ENCODE peak calls at places on chromosome 3, in seven cellular contexts. X, C, V, Y, T, U and F are unnamed samples.

GRCh38 chr3:196341142-196341541 is 3.0 kb upstream of the TM4SF19 start:
- DNase-seq in V (no peak), X (peak; percentile 72), T (no peak), Y (no peak), C (no peak), U (no peak), F (no peak)

GRCh38 chr3:195208183-195208582 is 62.8 kb downstream of the XXYLT1 start:
- DNase-seq in C (no peak), T (no peak), X (no peak), V (peak; percentile 41), U (peak; percentile 11), Y (no peak), F (no peak)

GRCh38 chr3:89372456-89372855 is 265.0 kb downstream of the EPHA3 start:
- DNase-seq in Y (no peak), X (no peak), U (no peak), T (no peak), V (no peak), C (no peak), F (no peak)

GRCh38 chr3:144018776-144019175 is 47.2 kb downstream of the DIPK2A start:
- DNase-seq in U (no peak), C (no peak), T (peak; percentile 75), Y (no peak), V (no peak), X (peak; percentile 97), F (no peak)

GRCh38 chr3:182567666-182568065 is 225.6 kb upstream of the ATP11B start:
- DNase-seq in X (no peak), Y (no peak), U (no peak), T (no peak), C (no peak), V (no peak), F (no peak)

GRCh38 chr3:184368804-184369183 is 7.3 kb downstream of the POLR2H start:
- DNase-seq in U (no peak), C (no peak), X (peak; percentile 52), T (no peak), V (peak; percentile 68), Y (no peak), F (no peak)

GRCh38 chr3:128950223-128950938 is 43.5 kb downstream of the CFAP92 start:
- DNase-seq in T (no peak), C (no peak), X (peak; percentile 23), V (no peak), Y (no peak), U (no peak), F (no peak)

GRCh38 chr3:48516571-48516970 is 12.6 kb upstream of the SHISA5 start:
- DNase-seq in V (no peak), Y (no peak), U (no peak), T (no peak), X (no peak), C (no peak), F (no peak)

GRCh38 chr3:155292133-155292532 is 1.4 kb downstream of the STRIT1 start:
- DNase-seq in X (no peak), V (no peak), U (no peak), C (no peak), Y (no peak), T (no peak), F (no peak)

GRCh38 chr3:125381314-125381713 is 6.2 kb upstream of the ZNF148 start:
- DNase-seq in Y (no peak), V (no peak), U (no peak), T (no peak), X (no peak), C (no peak), F (no peak)

GRCh38 chr3:64444619-64445317 is 219.5 kb upstream of the PRICKLE2 start:
- DNase-seq in T (no peak), V (no peak), X (no peak), Y (no peak), U (no peak), C (no peak), F (no peak)

GRCh38 chr3:193040836-193041672 is 123.4 kb upstream of the MB21D2 start:
- DNase-seq in T (peak; percentile 13), C (no peak), V (no peak), X (peak; percentile 40), U (no peak), Y (no peak), F (no peak)
- TF ChIP-seq CTCF in T (peak; percentile 59), C (peak; percentile 39), V (peak; percentile 48), X (peak; percentile 42), U (peak; percentile 44), Y (peak; percentile 72), F (no peak)

DNA sequence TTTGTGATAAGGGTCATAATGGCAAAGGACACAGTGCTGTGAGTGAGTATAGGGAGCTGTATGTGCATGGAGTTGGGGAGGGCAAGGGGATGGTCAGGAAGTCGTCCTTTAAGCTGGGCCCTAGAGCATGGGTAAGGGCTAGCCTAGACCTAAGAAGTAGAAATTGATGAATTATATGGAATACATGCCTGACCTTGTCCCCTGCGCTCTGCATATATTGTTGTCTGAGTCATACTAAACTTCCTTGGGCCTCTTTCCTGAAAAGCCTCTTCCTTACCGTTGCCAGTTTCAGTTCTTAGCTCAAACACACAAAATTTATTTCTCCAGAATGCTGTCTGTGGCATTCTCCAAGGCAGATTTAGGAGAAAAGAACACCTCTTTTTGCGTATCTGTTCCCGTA is 4.6 kb downstream of the SNRK start:
- DNase-seq in X (no peak), C (no peak), V (no peak), Y (no peak), U (no peak), T (no peak), F (no peak)
- H3K4me3 ChIP-seq in X (no peak overlapping the region), C (peak overlapping the region; percentile 17), V (peak overlapping the region; percentile 80), Y (peak overlapping the region; percentile 69), U (no peak overlapping the region), T (no peak overlapping the region), F (peak overlapping the region; percentile 5)

GRCh38 chr3:52477076-52477895 is 17.9 kb upstream of the STAB1 start:
- DNase-seq in V (peak; percentile 48), T (no peak), U (no peak), X (no peak), C (no peak), Y (no peak), F (no peak)
- H3K27ac ChIP-seq in V (no peak overlapping the region), T (no peak overlapping the region), U (no peak overlapping the region), X (no peak overlapping the region), C (no peak overlapping the region), Y (no peak overlapping the region), F (no peak overlapping the region)

GRCh38 chr3:72641072-72641471 is 207.2 kb downstream of the SHQ1 start:
- DNase-seq in U (no peak), T (no peak), C (no peak), V (no peak), Y (no peak), X (no peak), F (no peak)
- TF ChIP-seq CTCF in U (no peak), T (no peak), C (no peak), V (no peak), Y (no peak), X (no peak), F (no peak)

GRCh38 chr3:45664558-45664957 is 24.6 kb upstream of the SACM1L start:
- DNase-seq in U (no peak), X (no peak), Y (peak; percentile 27), C (no peak), V (no peak), T (no peak), F (no peak)
- H3K4me3 ChIP-seq in U (peak overlapping the region; percentile 6), X (peak overlapping the region; percentile 3), Y (peak overlapping the region; percentile 49), C (peak overlapping the region; percentile 51), V (peak overlapping the region; percentile 40), T (no peak overlapping the region), F (peak overlapping the region; percentile 67)

GRCh38 chr3:123687286-123687685 is 102.4 kb upstream of the HACD2 start:
- DNase-seq in X (no peak), V (no peak), C (no peak), T (no peak), Y (no peak), U (no peak), F (no peak)
- H3K27ac ChIP-seq in X (no peak overlapping the region), V (no peak overlapping the region), C (peak overlapping the region; percentile 94), T (no peak overlapping the region), Y (no peak overlapping the region), U (peak overlapping the region; percentile 90), F (peak overlapping the region; percentile 56)